ENCODE peak calls at places on chromosomes 6 and 20, in eight cellular contexts. G is adrenal gland, L is A549, Q is HFF-Myc, R is cardiac fibroblast, P is AG10803, X is IMR-90, H is fibroblast of lung. C is an unnamed sample.
A peak's percentile ranks its signal among the peaks of the same experiment; 100 is the strongest.

GRCh38 chr20:49690899-49691620 is 22.6 kb downstream of the B4GALT5 start:
- DNase-seq in P (no peak), R (peak; percentile 73), X (peak; percentile 69), L (peak; percentile 91), G (peak; percentile 79), Q (no peak), H (peak; percentile 72), C (no peak)

GRCh38 chr6:150294713-150295112 is 74.1 kb upstream of the IYD start:
- DNase-seq in X (no peak), R (no peak), H (no peak), G (no peak), L (no peak), P (no peak), Q (no peak), C (no peak)

GRCh38 chr20:46119028-46119546 is 973 bp downstream of the CD40 start:
- DNase-seq in Q (no peak), P (no peak), G (no peak), X (no peak), H (no peak), R (no peak), L (no peak), C (no peak)

GRCh38 chr6:83509416-83509815 is 2.9 kb upstream of the PRSS35 start:
- DNase-seq in X (peak; percentile 34), L (no peak), G (no peak), H (peak; percentile 25), R (peak; percentile 12), P (no peak), Q (no peak), C (no peak)

GRCh38 chr6:102766946-102767345 is 1373.4 kb downstream of the GRIK2 start:
- DNase-seq in X (peak; percentile 1), P (no peak), H (peak; percentile 41), R (no peak), Q (no peak), G (no peak), L (no peak), C (no peak)

GRCh38 chr20:47854687-47855212 is 69.5 kb upstream of the SULF2 start:
- DNase-seq in H (peak; percentile 56), L (peak; percentile 65), G (peak; percentile 44), X (peak; percentile 41), R (peak; percentile 74), Q (peak; percentile 39), P (peak; percentile 43), C (no peak)

GRCh38 chr20:24995741-24996448 is 3.3 kb upstream of the APMAP start:
- DNase-seq in H (no peak), G (no peak), X (no peak), L (no peak), R (peak; percentile 12), Q (no peak), P (no peak), C (no peak)

GRCh38 chr6:33670971-33671370 is 40.5 kb downstream of the UQCC2 start:
- DNase-seq in L (no peak), G (no peak), X (no peak), R (no peak), P (no peak), H (no peak), Q (no peak), C (no peak)

GRCh38 chr6:165845488-165845887 is 182.4 kb upstream of the PDE10A start:
- DNase-seq in L (no peak), H (no peak), Q (no peak), P (no peak), R (peak; percentile 24), G (no peak), X (peak; percentile 29), C (no peak)

GRCh38 chr6:165846123-165846966 is 183.3 kb upstream of the PDE10A start:
- DNase-seq in H (no peak), L (no peak), R (no peak), P (no peak), X (peak; percentile 8), Q (no peak), G (no peak), C (no peak)

GRCh38 chr6:165849539-165850430 is 186.7 kb upstream of the PDE10A start:
- DNase-seq in G (no peak), R (peak; percentile 42), Q (no peak), P (no peak), L (no peak), H (no peak), X (no peak), C (no peak)

GRCh38 chr6:165848099-165848461 is 185.0 kb upstream of the PDE10A start:
- DNase-seq in H (no peak), R (no peak), L (no peak), Q (no peak), P (no peak), X (no peak), G (no peak), C (no peak)

GRCh38 chr6:165847407-165848098 is 184.5 kb upstream of the PDE10A start:
- DNase-seq in P (no peak), Q (no peak), G (peak; percentile 70), R (peak; percentile 86), X (peak; percentile 89), L (no peak), H (peak; percentile 60), C (no peak)
- TF ChIP-seq CTCF in P (no peak), Q (no peak), G (no peak), R (no peak), X (no peak), L (no peak), H (no peak), C (no peak)

GRCh38 chr20:41045680-41046079 is 17.1 kb downstream of the TOP1 start:
- DNase-seq in L (no peak), Q (no peak), R (no peak), H (no peak), X (no peak), P (no peak), G (no peak), C (no peak)

GRCh38 chr20:41047975-41048305 is 19.3 kb downstream of the TOP1 start:
- DNase-seq in L (no peak), R (peak; percentile 49), Q (no peak), H (no peak), G (no peak), X (no peak), P (peak; percentile 22), C (no peak)

GRCh38 chr20:41048475-41049242 is 20.0 kb downstream of the TOP1 start:
- DNase-seq in H (no peak), X (no peak), G (no peak), L (no peak), P (peak; percentile 25), Q (no peak), R (no peak), C (no peak)

GRCh38 chr20:41046716-41047115 is 18.1 kb downstream of the TOP1 start:
- DNase-seq in L (no peak), X (peak; percentile 63), R (peak; percentile 22), P (no peak), Q (no peak), G (no peak), H (peak; percentile 62), C (no peak)

GRCh38 chr20:41047279-41047974 is 18.8 kb downstream of the TOP1 start:
- DNase-seq in H (no peak), L (no peak), G (no peak), P (no peak), X (no peak), R (no peak), Q (no peak), C (no peak)
- H3K4me3 ChIP-seq in H (peak overlapping the region; percentile 62), L (no peak overlapping the region), G (no peak overlapping the region), P (no peak overlapping the region), X (no peak overlapping the region), R (no peak overlapping the region), Q (no peak overlapping the region), C (no peak overlapping the region)

GRCh38 chr20:23198815-23199214 is 112.7 kb upstream of the CD93 start:
- DNase-seq in P (no peak), G (no peak), Q (no peak), L (no peak), R (no peak), X (no peak), H (no peak), C (no peak)
- TF ChIP-seq CTCF in P (no peak), G (no peak), Q (no peak), L (no peak), R (no peak), X (no peak), H (no peak), C (no peak)

DNA sequence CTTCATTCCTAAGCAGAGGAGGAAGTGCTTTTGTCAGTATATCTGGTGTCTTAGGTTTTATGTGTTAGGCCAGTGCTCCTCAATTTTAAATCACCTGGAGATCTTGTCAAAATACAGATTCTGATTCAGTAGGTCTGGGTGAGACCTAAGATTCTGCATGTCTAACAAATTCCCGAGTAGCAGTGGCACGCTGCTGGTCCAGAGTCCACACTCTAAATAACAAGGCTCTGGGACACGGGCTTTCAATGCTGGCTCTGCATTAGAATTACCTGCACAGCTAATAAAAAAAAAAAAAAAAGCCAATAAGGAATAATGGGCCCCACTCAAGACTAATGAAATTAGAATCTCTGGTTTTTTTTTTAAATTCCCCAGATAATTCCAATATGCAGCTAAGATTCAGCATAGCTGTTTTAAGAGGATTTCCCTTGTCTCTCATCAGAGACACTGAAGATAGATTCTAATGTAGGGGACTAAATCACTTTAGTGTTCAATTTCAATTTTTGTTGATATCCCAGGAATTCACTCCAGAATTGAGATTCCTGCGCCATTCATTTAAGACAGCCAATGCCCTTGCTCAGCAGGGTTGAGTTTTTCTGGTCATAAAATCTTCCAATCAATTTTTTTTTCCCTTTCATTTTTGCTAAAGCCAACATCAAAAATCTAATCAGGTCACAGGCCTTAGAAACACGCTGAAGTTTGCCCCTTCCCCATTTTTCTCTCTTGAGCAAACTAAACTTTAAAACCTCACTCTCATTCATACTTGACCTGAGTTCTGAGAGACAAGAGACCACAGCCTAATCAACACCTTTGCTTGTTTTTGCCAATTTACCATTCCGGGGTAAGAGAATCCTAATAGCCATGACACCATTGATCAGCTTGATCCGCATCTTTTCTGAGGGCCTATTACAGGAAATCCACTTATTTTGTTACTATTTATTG is 2.4 kb downstream of the TDP2 start:
- DNase-seq in R (no peak), Q (no peak), G (no peak), X (no peak), H (no peak), L (no peak), P (no peak), C (no peak)
- H3K4me3 ChIP-seq in R (no peak overlapping the region), Q (no peak overlapping the region), G (no peak overlapping the region), X (no peak overlapping the region), H (peak overlapping the region; percentile 89), L (peak overlapping the region; percentile 92), P (no peak overlapping the region), C (no peak overlapping the region)